ENCODE peak calls at places on chromosomes 4 and X, in six cellular contexts. V, W, X, R, A and F are unnamed samples.

GRCh38 chr4:34731045-34731444 is 1513.3 kb downstream of the ARAP2 start:
- DNase-seq in V (no peak), W (no peak), X (no peak), R (no peak), A (no peak), F (no peak)

GRCh38 chrX:150730719-150731118 is 37.5 kb downstream of the MTMR1 start:
- DNase-seq in V (no peak), W (no peak), X (no peak), R (no peak), A (no peak), F (no peak)

GRCh38 chr4:85477538-85477937 is 2.6 kb downstream of the ARHGAP24 start:
- DNase-seq in V (no peak), W (no peak), X (no peak), R (no peak), A (no peak), F (no peak)

GRCh38 chr4:75512336-75513211 is 1.6 kb downstream of the RCHY1 start:
- DNase-seq in V (no peak), W (no peak), X (no peak), R (no peak), A (peak), F (no peak)

GRCh38 chr4:74394476-74395136 is 29.7 kb downstream of the EREG start:
- DNase-seq in V (no peak), W (no peak), X (no peak), R (no peak), A (no peak), F (no peak)

GRCh38 chr4:188109157-188109755 is at the start of gene TRIML2:
- DNase-seq in V (no peak), W (no peak), X (peak), R (no peak), A (no peak), F (no peak)

GRCh38 chrX:101377542-101377941 is 8.4 kb downstream of the BTK start:
- DNase-seq in V (no peak), W (no peak), X (no peak), R (no peak), A (no peak), F (no peak)

GRCh38 chr4:55118397-55118796 is 7.0 kb downstream of the KDR start:
- DNase-seq in V (no peak), W (no peak), X (no peak), R (no peak), A (no peak), F (no peak)

GRCh38 chr4:179762840-179763239 is 2320.6 kb upstream of the AGA start:
- DNase-seq in V (no peak), W (no peak), X (no peak), R (no peak), A (no peak), F (no peak)

GRCh38 chr4:80017125-80017854 is 55.7 kb downstream of the ANTXR2 start:
- DNase-seq in V (no peak), W (no peak), X (no peak), R (no peak), A (peak), F (no peak)

GRCh38 chrX:147912093-147912801 is 528 bp downstream of the FMR1 start:
- DNase-seq in V (no peak), W (peak), X (peak), R (no peak), A (peak), F (peak)

GRCh38 chrX:121456315-121456714 is 408.9 kb downstream of the GLUD2 start:
- DNase-seq in V (no peak), W (no peak), X (no peak), R (no peak), A (no peak), F (no peak)

GRCh38 chr4:83686166-83686565 is 150.3 kb downstream of the GPAT3 start:
- DNase-seq in V (no peak), W (no peak), X (no peak), R (no peak), A (peak), F (no peak)

GRCh38 chr4:118396881-118397666 is 44.3 kb upstream of the PRSS12 start:
- DNase-seq in V (no peak), W (no peak), X (peak), R (no peak), A (no peak), F (no peak)

GRCh38 chr4:20839957-20840356 is 139.7 kb downstream of the PACRGL start:
- DNase-seq in V (no peak), W (no peak), X (no peak), R (no peak), A (no peak), F (no peak)

GRCh38 chr4:128831526-128832252 is 22.2 kb downstream of the JADE1 start:
- DNase-seq in V (no peak), W (peak), X (peak), R (no peak), A (no peak), F (peak)

GRCh38 chrX:49282647-49283011 is 13.0 kb downstream of the PPP1R3F start:
- DNase-seq in V (no peak), W (no peak), X (peak), R (no peak), A (peak), F (peak)

GRCh38 chr4:144787365-144788263 is 141.7 kb downstream of the HHIP start:
- DNase-seq in V (no peak), W (no peak), X (no peak), R (no peak), A (peak), F (no peak)

GRCh38 chr4:4443821-4444220 is 56.9 kb downstream of the NSG1 start:
- DNase-seq in V (no peak), W (no peak), X (no peak), R (no peak), A (no peak), F (no peak)

GRCh38 chrX:150926791-150927190 is 28.3 kb upstream of the CD99L2 start:
- DNase-seq in V (no peak), W (no peak), X (no peak), R (no peak), A (no peak), F (no peak)

GRCh38 chrX:44462851-44463250 is 79.8 kb downstream of the FUNDC1 start:
- DNase-seq in V (no peak), W (no peak), X (no peak), R (no peak), A (no peak), F (no peak)

GRCh38 chr4:182643801-182644311 is 273.3 kb downstream of the DCTD start:
- DNase-seq in V (no peak), W (no peak), X (no peak), R (no peak), A (no peak), F (no peak)